ENCODE peak calls at places on chromosome 21, in four cellular contexts. W is heart right ventricle, M is PC-3, S is cardiac fibroblast. Q is an unnamed sample.

GRCh38 chr21:42455754-42456440 is 40.1 kb downstream of the RSPH1 start:
- DNase-seq in S (no peak), M (no peak), W (no peak), Q (no peak)

GRCh38 chr21:34730756-34731445 is 62.1 kb downstream of the CLIC6 start:
- DNase-seq in S (no peak), M (no peak), W (no peak), Q (no peak)

GRCh38 chr21:39020751-39021474 is 162.3 kb downstream of the PSMG1 start:
- DNase-seq in S (peak), W (no peak), M (peak), Q (no peak)

GRCh38 chr21:36337099-36337509 is 17.1 kb downstream of the MORC3 start:
- DNase-seq in M (peak), W (no peak), S (peak), Q (peak)

GRCh38 chr21:42063578-42064521 is 7.3 kb upstream of the UMODL1 start:
- DNase-seq in M (peak), W (no peak), S (no peak), Q (no peak)

GRCh38 chr21:41737656-41738324 is 29.1 kb downstream of the RIPK4 start:
- DNase-seq in S (no peak), W (no peak), M (peak), Q (no peak)

GRCh38 chr21:42939581-42940413 is 14.4 kb upstream of the ERVH48-1 start:
- DNase-seq in S (peak), M (peak), W (no peak), Q (peak)

GRCh38 chr21:39094087-39094785 is 89.0 kb downstream of the PSMG1 start:
- DNase-seq in M (no peak), S (no peak), W (no peak), Q (no peak)

GRCh38 chr21:42299324-42300044 is 15.7 kb downstream of the TFF3 start:
- DNase-seq in W (no peak), M (no peak), S (peak), Q (no peak)

GRCh38 chr21:39429445-39429844 is 16.1 kb downstream of the LCA5L start:
- DNase-seq in W (no peak), S (no peak), M (no peak), Q (no peak)

GRCh38 chr21:43882952-43883492 is 18.0 kb downstream of the AGPAT3 start:
- DNase-seq in S (no peak), W (no peak), M (no peak), Q (no peak)

GRCh38 chr21:44024895-44025353 is 12.8 kb downstream of the TRAPPC10 start:
- DNase-seq in M (no peak), S (peak), W (peak), Q (peak)

GRCh38 chr21:39385299-39386145 is 36.6 kb upstream of the HMGN1 start:
- DNase-seq in M (no peak), S (peak), W (peak), Q (peak)

GRCh38 chr21:42724226-42724920 is 71.0 kb downstream of the PDE9A start:
- DNase-seq in M (peak), W (no peak), S (peak), Q (peak)

GRCh38 chr21:36929622-36930021 is 36.8 kb downstream of the HLCS start:
- DNase-seq in M (peak), S (no peak), W (no peak), Q (no peak)

GRCh38 chr21:35932232-35932911 is 128.0 kb downstream of the SETD4 start:
- DNase-seq in M (peak), S (peak), W (peak), Q (peak)

GRCh38 chr21:42341776-42342542 is 8.8 kb downstream of the TFF2 start:
- DNase-seq in M (no peak), W (no peak), S (no peak), Q (no peak)

GRCh38 chr21:34801519-34802132 is 132.8 kb downstream of the CLIC6 start:
- DNase-seq in W (no peak), S (no peak), M (peak), Q (no peak)

GRCh38 chr21:43956667-43957030 is 55.5 kb upstream of the TRAPPC10 start:
- DNase-seq in M (no peak), W (no peak), S (peak), Q (peak)

GRCh38 chr21:39071623-39072214 is 111.5 kb downstream of the PSMG1 start:
- DNase-seq in M (peak), S (peak), W (no peak), Q (peak)

GRCh38 chr21:21860888-21861287 is 862.7 kb downstream of the NCAM2 start:
- DNase-seq in W (no peak), S (peak), M (peak), Q (peak)

GRCh38 chr21:22120616-22121266 is 1122.5 kb downstream of the NCAM2 start:
- DNase-seq in W (no peak), M (peak), S (peak), Q (peak)

GRCh38 chr21:42146821-42147220 is 72.1 kb upstream of the ABCG1 start:
- DNase-seq in W (no peak), M (no peak), S (no peak), Q (no peak)

GRCh38 chr21:38798481-38798882 is 7.2 kb upstream of the ETS2 start:
- DNase-seq in S (peak), W (no peak), M (peak), Q (peak)

GRCh38 chr21:43975469-43976098 is 36.5 kb upstream of the TRAPPC10 start:
- DNase-seq in M (peak), W (peak), S (peak), Q (peak)

GRCh38 chr21:17495680-17496079 is 17.2 kb upstream of the CXADR start:
- DNase-seq in M (no peak), W (no peak), S (peak), Q (peak)

GRCh38 chr21:34692458-34693020 is 23.7 kb downstream of the CLIC6 start:
- DNase-seq in S (no peak), W (no peak), M (peak), Q (no peak)

GRCh38 chr21:42627527-42628289 is 25.7 kb upstream of the PDE9A start:
- DNase-seq in M (no peak), S (no peak), W (peak), Q (no peak)

GRCh38 chr21:36693144-36694040 is 5.5 kb upstream of the SIM2 start:
- DNase-seq in M (no peak), W (no peak), S (no peak), Q (peak)

GRCh38 chr21:29155933-29156260 is 25.5 kb downstream of the MAP3K7CL start:
- DNase-seq in S (no peak), M (no peak), W (no peak), Q (no peak)
- H3K4me3 ChIP-seq in S (no peak), M (peak), W (peak), Q (no peak)

DNA sequence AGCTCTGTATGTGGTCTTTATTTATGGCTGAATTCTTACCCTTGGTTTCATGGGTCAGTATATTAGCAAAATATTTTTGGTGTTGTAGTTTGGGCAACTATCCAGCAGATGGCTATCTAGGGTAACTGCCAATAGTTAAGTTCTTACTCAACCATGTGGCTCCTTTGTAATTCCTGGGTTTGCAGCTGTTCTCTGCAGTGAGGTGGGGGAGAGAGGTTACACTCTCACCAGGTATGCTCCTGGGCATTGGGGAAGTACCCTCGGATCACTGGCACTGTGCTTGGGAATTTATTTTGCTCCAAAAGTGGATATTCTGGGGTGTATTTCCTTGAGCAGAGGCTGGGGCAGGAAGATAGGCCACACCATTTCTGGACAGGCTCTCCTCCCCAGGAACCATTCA is 436.7 kb upstream of the TMPRSS15 start:
- DNase-seq in M (peak), W (no peak), S (peak), Q (peak)
- TF ChIP-seq CTCF in M (peak), W (no peak), S (peak), Q (peak)

DNA sequence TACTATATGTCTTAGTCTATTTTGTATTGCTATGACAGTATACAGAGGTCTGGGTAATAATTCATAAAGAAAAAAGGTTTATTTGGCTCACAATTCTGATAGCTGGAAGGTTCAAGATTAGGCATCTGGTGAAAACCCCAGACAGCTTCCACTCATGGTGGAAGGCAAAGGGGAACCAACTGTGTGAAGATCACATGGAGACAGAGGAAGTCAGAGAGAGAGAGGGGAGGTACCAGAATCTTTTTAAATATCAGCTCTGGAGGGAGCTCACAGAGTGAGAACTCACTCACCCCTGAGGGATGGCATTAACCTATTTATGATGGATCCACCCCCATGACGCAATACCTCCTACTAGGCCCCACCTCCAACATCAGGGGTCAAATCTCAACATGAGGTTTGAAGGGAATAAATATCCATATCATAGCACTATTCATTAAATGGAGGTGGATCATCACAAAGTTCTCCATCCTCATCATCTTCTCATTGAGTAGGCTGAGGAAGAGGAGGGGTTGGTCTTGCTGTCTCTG is 290.5 kb downstream of the DSCAM start:
- DNase-seq in S (no peak), W (no peak), M (no peak), Q (no peak)
- H3K4me3 ChIP-seq in S (no peak), W (no peak), M (no peak), Q (no peak)

GRCh38 chr21:45265721-45266517 is 21.8 kb downstream of the POFUT2 start:
- DNase-seq in W (no peak), S (no peak), M (no peak), Q (no peak)

GRCh38 chr21:45267390-45267760 is 20.3 kb downstream of the POFUT2 start:
- DNase-seq in W (no peak), S (no peak), M (no peak), Q (no peak)

GRCh38 chr21:45266518-45267389 is 20.9 kb downstream of the POFUT2 start:
- DNase-seq in S (no peak), W (no peak), M (no peak), Q (peak)

GRCh38 chr21:45269861-45270260 is 17.8 kb downstream of the POFUT2 start:
- DNase-seq in S (no peak), M (no peak), W (no peak), Q (no peak)

GRCh38 chr21:45270306-45270821 is 17.3 kb downstream of the POFUT2 start:
- DNase-seq in M (peak), W (no peak), S (peak), Q (no peak)
- TF ChIP-seq CTCF in M (peak), W (no peak), S (no peak), Q (peak)

GRCh38 chr21:16426936-16427335 is 697.2 kb downstream of the USP25 start:
- DNase-seq in S (no peak), M (no peak), W (no peak), Q (peak)

GRCh38 chr21:16422702-16423101 is 692.9 kb downstream of the USP25 start:
- DNase-seq in S (peak), W (no peak), M (no peak), Q (peak)

GRCh38 chr21:16425297-16425696 is 695.5 kb downstream of the USP25 start:
- DNase-seq in W (no peak), M (no peak), S (no peak), Q (no peak)

GRCh38 chr21:16424331-16424749 is 694.6 kb downstream of the USP25 start:
- DNase-seq in S (peak), W (no peak), M (no peak), Q (peak)

DNA sequence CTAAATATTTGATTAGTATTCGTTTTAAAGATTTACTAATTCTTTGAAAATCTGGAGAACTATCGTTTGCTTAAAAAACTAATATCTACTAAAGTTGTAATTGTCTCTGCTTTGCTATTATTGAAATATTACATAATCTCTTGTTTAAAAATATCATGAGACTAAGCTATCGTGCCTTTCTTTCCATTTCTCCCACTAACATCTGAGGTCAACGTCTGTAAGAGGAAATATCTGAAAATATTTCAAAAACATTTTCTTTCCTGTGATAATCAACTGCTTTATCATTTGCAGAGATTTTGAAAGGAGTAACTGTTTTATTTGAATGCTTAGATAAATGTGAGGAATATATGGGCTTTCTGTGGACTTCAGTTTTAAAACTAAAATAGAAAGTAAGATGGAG is 694.1 kb downstream of the USP25 start:
- DNase-seq in S (peak), W (no peak), M (no peak), Q (no peak)
- H3K4me3 ChIP-seq in S (peak), W (peak), M (no peak), Q (peak)

DNA sequence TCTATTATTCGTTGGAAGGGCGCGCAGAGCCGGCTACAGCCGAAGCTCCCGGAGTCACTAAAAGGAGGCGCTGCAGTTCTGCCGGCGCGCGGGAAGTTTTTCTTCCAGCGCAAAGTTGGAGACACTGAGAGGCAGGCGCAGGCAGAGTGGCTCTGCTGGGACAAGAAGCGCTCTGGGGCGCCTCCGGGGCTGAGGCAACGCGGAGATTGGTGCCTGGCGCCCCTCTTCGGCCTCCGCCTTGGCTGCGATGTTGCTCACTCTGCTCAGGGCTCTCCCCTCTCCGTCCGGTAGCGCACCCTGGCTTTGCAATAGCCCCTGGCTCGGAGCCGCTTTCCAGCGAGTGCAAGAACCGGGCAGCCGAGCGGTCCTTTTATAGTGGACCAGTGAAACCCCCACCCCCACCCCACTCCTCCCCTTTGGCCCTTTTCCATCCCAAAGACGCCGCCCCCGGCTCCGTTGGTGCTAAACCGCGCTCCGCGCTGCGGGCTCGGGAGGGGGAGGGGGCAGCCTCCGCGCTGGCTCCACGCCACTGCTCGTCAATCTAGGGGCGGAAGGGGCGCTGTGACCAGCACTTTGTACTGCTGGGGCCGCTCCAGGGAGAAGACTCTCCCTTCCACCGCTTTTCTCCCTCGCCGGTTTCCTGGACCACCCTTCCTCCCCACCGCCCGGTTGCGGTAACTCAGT is at the start of gene ADAMTS1:
- DNase-seq in S (peak), W (peak), M (peak), Q (peak)
- TF ChIP-seq CTCF in S (no peak), W (no peak), M (no peak), Q (peak)

GRCh38 chr21:33214056-33214455 is 15.7 kb upstream of the IFNAR2 start:
- DNase-seq in S (no peak), M (no peak), W (no peak), Q (no peak)

GRCh38 chr21:33217168-33217567 is 12.6 kb upstream of the IFNAR2 start:
- DNase-seq in W (no peak), S (no peak), M (no peak), Q (no peak)

GRCh38 chr21:33219961-33220360 is 9.8 kb upstream of the IFNAR2 start:
- DNase-seq in W (no peak), M (no peak), S (no peak), Q (no peak)

GRCh38 chr21:33219300-33219699 is 10.4 kb upstream of the IFNAR2 start:
- DNase-seq in S (no peak), W (no peak), M (no peak), Q (no peak)
- H3K4me3 ChIP-seq in S (no peak), W (no peak), M (no peak), Q (no peak)

DNA sequence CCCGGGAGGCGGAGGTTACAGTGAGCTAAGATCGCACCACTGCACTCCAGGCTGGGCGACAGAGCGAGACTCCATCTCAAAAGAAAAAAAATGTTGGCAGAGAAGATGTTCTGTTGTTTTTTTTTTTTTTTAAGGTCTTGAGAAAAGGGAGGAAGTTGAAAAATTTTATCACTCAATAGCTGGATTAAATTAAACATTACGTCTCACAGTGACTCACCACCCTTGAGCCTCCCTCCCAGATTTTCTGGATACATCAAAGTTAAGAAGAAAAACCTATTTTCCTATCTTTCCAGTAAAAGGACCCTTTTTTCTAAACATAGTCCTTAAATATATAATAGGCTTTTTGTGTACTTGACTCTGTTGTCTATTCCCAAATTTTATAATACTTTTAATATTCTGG is 35.5 kb downstream of the IFNAR1 start:
- DNase-seq in W (no peak), M (peak), S (peak), Q (peak)
- TF ChIP-seq CTCF in W (no peak), M (no peak), S (no peak), Q (no peak)

GRCh38 chr21:14526199-14526598 is 19.9 kb downstream of the SAMSN1 start:
- DNase-seq in S (peak), M (no peak), W (no peak), Q (no peak)
- H3K4me3 ChIP-seq in S (no peak), M (no peak), W (no peak), Q (no peak)

DNA sequence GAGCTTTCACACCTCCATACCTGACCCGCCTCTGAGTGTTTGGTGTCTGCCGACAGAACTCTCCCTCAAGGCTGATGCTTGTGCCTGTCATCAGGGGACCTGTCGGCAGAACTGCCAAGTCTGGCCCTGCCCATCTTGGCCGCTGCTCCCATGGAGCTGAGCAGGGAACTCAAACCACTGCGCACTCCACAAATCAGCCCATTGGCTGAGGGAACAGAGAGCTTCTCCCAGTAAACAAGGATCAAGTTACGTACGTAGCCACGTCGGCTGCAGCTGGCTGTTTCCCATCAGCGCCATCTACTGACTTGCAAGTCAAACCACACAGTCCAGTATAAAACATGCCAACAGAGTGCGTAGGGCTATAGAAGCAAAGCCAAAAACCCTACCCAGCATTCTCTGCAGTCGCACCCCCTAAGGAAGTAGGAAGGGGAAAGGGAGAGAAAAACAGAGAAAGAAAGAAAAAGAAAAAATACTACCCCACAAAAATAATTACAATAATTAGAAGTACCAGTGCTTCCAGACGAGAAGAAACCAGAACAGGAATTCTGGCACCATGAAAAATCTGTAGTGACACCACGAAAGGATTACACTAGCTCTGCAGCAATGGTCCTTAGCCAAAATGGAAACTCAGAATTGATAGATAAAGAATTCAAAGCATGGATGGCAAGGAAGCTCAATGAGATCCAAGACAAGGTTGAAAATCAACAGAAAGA is 13.1 kb downstream of the KRTAP13-1 start:
- DNase-seq in S (peak), W (peak), M (peak), Q (peak)
- TF ChIP-seq CTCF in S (peak), W (no peak), M (peak), Q (peak)

Q was measured in astrocyte of the spinal cord.